ENCODE peak calls at places on chromosomes 6 and 20, in eight cellular contexts. D is naive B cell; C is NAMALWA; Z is NCI-H2081; T is GM19239; Y is AG04449; O is PC-3; B is activated naive CD8-positive, alpha-beta T cell treated with anti-CD3 and anti-CD28 coated beads for 36 hours. R is an unnamed sample.

GRCh38 chr6:12051861-12052368 is 39.8 kb downstream of the HIVEP1 start:
- DNase-seq in D (peak), C (peak), Z (no peak), T (no peak), Y (peak), O (no peak), B (peak), R (peak)

GRCh38 chr20:4234664-4235063 is 219.3 kb upstream of the RNF24 start:
- DNase-seq in D (no peak), C (no peak), Z (no peak), T (no peak), Y (no peak), O (no peak), B (no peak), R (no peak)

GRCh38 chr6:9250852-9251251 is 815.5 kb upstream of the SLC35B3 start:
- DNase-seq in D (no peak), C (peak), Z (peak), T (no peak), Y (peak), O (peak), B (no peak), R (no peak)

GRCh38 chr6:131766631-131767030 is 41.2 kb upstream of the ENPP1 start:
- DNase-seq in D (no peak), C (no peak), Z (no peak), T (no peak), Y (no peak), O (no peak), B (no peak), R (no peak)

GRCh38 chr6:106927531-106928398 is 46.8 kb downstream of the CD24 start:
- DNase-seq in D (peak), C (peak), Z (no peak), T (no peak), Y (no peak), O (peak), B (peak), R (peak)

GRCh38 chr6:167572841-167573271 is 248.0 kb downstream of the TTLL2 start:
- DNase-seq in D (no peak), C (no peak), Z (no peak), T (no peak), Y (no peak), O (no peak), B (no peak), R (no peak)

GRCh38 chr20:43448748-43449535 is 8.8 kb upstream of the SRSF6 start:
- DNase-seq in D (peak), C (peak), Z (peak), T (no peak), Y (no peak), O (peak), B (peak), R (peak)

GRCh38 chr20:2108987-2109386 is 7.4 kb downstream of the STK35 start:
- DNase-seq in D (no peak), C (no peak), Z (no peak), T (no peak), Y (no peak), O (peak), B (no peak), R (no peak)

GRCh38 chr6:166006593-166007301 is 160.9 kb downstream of the TBXT start:
- DNase-seq in D (no peak), C (no peak), Z (no peak), T (no peak), Y (peak), O (no peak), B (no peak), R (no peak)

GRCh38 chr6:117549606-117550005 is 52.7 kb downstream of the GOPC start:
- DNase-seq in D (no peak), C (peak), Z (no peak), T (no peak), Y (no peak), O (no peak), B (no peak), R (no peak)

GRCh38 chr6:39471954-39472659 is 149.6 kb upstream of the KCNK16 start:
- DNase-seq in D (no peak), C (peak), Z (no peak), T (no peak), Y (no peak), O (no peak), B (no peak), R (no peak)

GRCh38 chr6:170267688-170268087 is 23.2 kb downstream of the DLL1 start:
- DNase-seq in D (no peak), C (no peak), Z (no peak), T (no peak), Y (no peak), O (no peak), B (no peak), R (no peak)

GRCh38 chr6:167737205-167737830 is 89.4 kb upstream of the AFDN start:
- DNase-seq in D (no peak), C (no peak), Z (no peak), T (no peak), Y (no peak), O (no peak), B (no peak), R (no peak)

GRCh38 chr20:50460608-50461268 is 49.4 kb upstream of the PTPN1 start:
- DNase-seq in D (peak), C (peak), Z (peak), T (peak), Y (no peak), O (peak), B (peak), R (peak)

GRCh38 chr6:136840612-136841011 is 18.2 kb downstream of the PEX7 start:
- DNase-seq in D (no peak), C (no peak), Z (no peak), T (no peak), Y (no peak), O (no peak), B (no peak), R (no peak)

GRCh38 chr6:126764696-126765095 is 353.8 kb upstream of the RSPO3 start:
- DNase-seq in D (no peak), C (no peak), Z (no peak), T (no peak), Y (no peak), O (no peak), B (no peak), R (no peak)

GRCh38 chr6:33746036-33746600 is 587 bp downstream of the IP6K3 start:
- DNase-seq in D (no peak), C (no peak), Z (no peak), T (no peak), Y (no peak), O (no peak), B (no peak), R (no peak)

GRCh38 chr6:119215885-119216590 is 133.5 kb downstream of the MAN1A1 start:
- DNase-seq in D (no peak), C (no peak), Z (no peak), T (no peak), Y (no peak), O (no peak), B (no peak), R (no peak)

GRCh38 chr6:110044093-110044492 is 66.0 kb downstream of the GPR6 start:
- DNase-seq in D (no peak), C (no peak), Z (no peak), T (no peak), Y (no peak), O (no peak), B (no peak), R (no peak)

GRCh38 chr6:1406306-1407058 is 17.1 kb downstream of the FOXF2 start:
- DNase-seq in D (no peak), C (no peak), Z (no peak), T (no peak), Y (no peak), O (no peak), B (no peak), R (no peak)

GRCh38 chr20:44357020-44357419 is 1.5 kb downstream of the HNF4A start:
- DNase-seq in D (no peak), C (no peak), Z (no peak), T (no peak), Y (no peak), O (no peak), B (no peak), R (no peak)

GRCh38 chr6:7726416-7727149 is 684 bp downstream of the BMP6 start:
- DNase-seq in D (no peak), C (no peak), Z (peak), T (peak), Y (no peak), O (peak), B (peak), R (peak)

GRCh38 chr20:55200317-55200716 is 724.9 kb downstream of the DOK5 start:
- DNase-seq in D (no peak), C (no peak), Z (no peak), T (no peak), Y (no peak), O (no peak), B (no peak), R (no peak)

GRCh38 chr6:29602564-29603361 is 17.8 kb downstream of the OR2H2 start:
- DNase-seq in D (no peak), C (peak), Z (peak), T (no peak), Y (no peak), O (peak), B (no peak), R (no peak)

GRCh38 chr20:12577213-12577612 is 431.6 kb upstream of the SPTLC3 start:
- DNase-seq in D (no peak), C (no peak), Z (no peak), T (no peak), Y (no peak), O (no peak), B (no peak), R (no peak)

GRCh38 chr20:33839591-33839990 is 28.4 kb downstream of the CHMP4B start:
- DNase-seq in D (no peak), C (no peak), Z (peak), T (no peak), Y (no peak), O (no peak), B (no peak), R (no peak)

GRCh38 chr6:42452171-42453026 is 673 bp upstream of the TRERF1 start:
- DNase-seq in D (no peak), C (peak), Z (peak), T (no peak), Y (no peak), O (peak), B (peak), R (peak)

R was measured in activated T-cell treated with anti-CD3 and anti-CD28 coated beads, Interleukin-2, amount 50 U/mL, for 72 hours.